ENCODE peak calls at places on chromosomes 1 and 21, in four cellular contexts. M, I, T and E are unnamed samples. For H3K79me2, the result is how much of the 10 kb centered on the place peaks cover.

GRCh38 chr1:205770618-205771017 is 4.7 kb downstream of the RAB29 start:
- DNase-seq in I (no peak), M (no peak), T (no peak), E (no peak)

GRCh38 chr1:92736395-92736794 is 48.5 kb downstream of the EVI5 start:
- DNase-seq in M (peak), T (no peak), I (no peak), E (peak)

GRCh38 chr1:44290250-44291094 is 64.6 kb downstream of the ERI3 start:
- DNase-seq in M (no peak), T (no peak), I (no peak), E (no peak)

GRCh38 chr21:38478782-38479181 is 19.5 kb downstream of the ERG start:
- DNase-seq in I (peak), M (no peak), T (peak), E (no peak)

GRCh38 chr1:218983848-218984247 is 189.8 kb upstream of the LYPLAL1 start:
- DNase-seq in M (no peak), I (no peak), T (no peak), E (peak)

GRCh38 chr1:202888204-202888506 is 794 bp downstream of the RABIF start:
- DNase-seq in T (no peak), M (no peak), I (peak), E (no peak)

GRCh38 chr1:159239551-159240220 is 35.0 kb downstream of the ACKR1 start:
- DNase-seq in M (peak), T (peak), I (no peak), E (peak)

GRCh38 chr1:221284028-221284427 is 404.8 kb downstream of the HLX start:
- DNase-seq in M (peak), T (peak), I (peak), E (peak)

GRCh38 chr1:227343201-227343600 is 24.9 kb upstream of the CDC42BPA start:
- DNase-seq in T (no peak), I (no peak), M (no peak), E (no peak)

GRCh38 chr21:45373991-45374816 is 30.8 kb upstream of the COL18A1 start:
- DNase-seq in I (no peak), M (no peak), T (no peak), E (no peak)

GRCh38 chr1:147292635-147293251 is 50.3 kb downstream of the CHD1L start:
- DNase-seq in T (no peak), M (peak), I (peak), E (no peak)

GRCh38 chr21:25638634-25639166 is 358 bp upstream of the JAM2 start:
- DNase-seq in M (no peak), T (no peak), I (no peak), E (peak)

GRCh38 chr1:203640723-203641523 is 14.3 kb downstream of the ATP2B4 start:
- DNase-seq in I (no peak), T (no peak), M (no peak), E (no peak)

GRCh38 chr21:33041981-33042380 is 16.2 kb downstream of the OLIG2 start:
- DNase-seq in I (peak), M (no peak), T (no peak), E (no peak)

GRCh38 chr1:70608815-70609214 is 197.7 kb downstream of the CTH start:
- DNase-seq in T (no peak), I (no peak), M (no peak), E (no peak)

GRCh38 chr1:218347713-218348627 is 2.8 kb downstream of the TGFB2 start:
- DNase-seq in I (peak), T (no peak), M (peak), E (peak)

DNA sequence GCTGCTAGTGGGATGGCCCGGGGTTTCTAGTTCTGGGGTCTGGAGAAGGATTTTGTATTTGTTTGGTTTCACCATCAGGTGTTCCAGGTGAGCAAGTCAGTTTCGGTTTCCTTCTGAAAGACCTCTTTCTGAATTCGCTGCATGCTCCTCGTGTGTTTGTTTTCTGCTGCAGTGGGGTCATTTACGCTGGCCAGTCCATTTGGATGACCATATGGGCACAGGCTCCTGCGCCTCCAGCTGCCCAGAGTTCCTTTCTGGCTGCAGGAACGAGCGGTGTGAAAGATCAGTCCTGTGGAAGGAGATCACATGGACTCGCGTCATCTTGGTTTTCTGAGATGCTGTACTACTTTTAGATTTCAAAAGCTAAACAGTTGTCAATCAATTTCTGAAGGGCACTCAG is 83.7 kb upstream of the GCLM start:
- DNase-seq in I (no peak), M (no peak), T (peak), E (no peak)
- H2AFZ ChIP-seq in I (no peak), M (no peak), T (peak), E (no peak)

DNA sequence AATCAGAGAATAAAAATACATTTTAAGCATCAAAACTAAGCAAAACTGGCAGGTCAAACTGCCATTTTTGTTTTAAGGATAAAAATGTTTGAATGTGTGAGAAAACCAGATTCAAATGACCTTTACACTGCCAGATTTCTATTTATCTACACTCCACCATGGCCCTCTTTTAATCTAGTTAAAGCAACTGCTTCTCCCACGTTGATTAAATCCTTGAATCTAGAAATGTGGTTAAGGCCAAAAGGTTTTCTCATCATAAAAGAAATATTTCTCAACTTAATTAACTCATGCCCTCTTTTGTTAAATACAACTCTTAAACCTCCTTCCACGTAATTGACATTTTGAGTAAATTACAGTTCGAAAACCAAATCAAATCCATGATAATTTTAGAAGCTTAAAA is 15.0 kb downstream of the EGLN1 start:
- DNase-seq in M (no peak), I (no peak), T (no peak), E (no peak)
- H3K79me2 ChIP-seq in M (half or more), I (half or more), T (half or more), E (half or more)

DNA sequence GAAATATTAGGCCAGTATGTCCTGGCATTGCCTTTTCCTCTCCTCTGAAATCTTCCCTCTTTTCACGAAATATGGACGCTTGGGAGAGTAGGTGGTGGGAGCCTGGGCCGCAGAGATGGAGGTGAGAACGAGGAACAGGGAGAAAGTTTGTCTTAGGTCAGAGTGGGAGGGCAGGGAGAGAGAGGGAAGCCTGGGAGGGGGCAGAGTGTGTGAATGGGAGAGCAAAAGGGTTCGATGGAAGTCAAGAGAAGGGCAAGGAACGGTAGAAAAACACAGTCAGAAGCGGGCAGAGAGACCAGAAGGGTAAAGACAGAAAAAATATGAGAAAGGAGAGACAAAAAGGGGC is 1.2 kb downstream of the TRABD2B start:
- DNase-seq in M (no peak), T (no peak), I (no peak), E (no peak)
- H2AFZ ChIP-seq in M (no peak), T (no peak), I (peak), E (no peak)

GRCh38 chr1:153841463-153841994 is 66.3 kb downstream of the SLC27A3 start:
- DNase-seq in I (peak), M (no peak), T (no peak), E (no peak)
- H3K79me2 ChIP-seq in I (under half), M (under half), T (half or more), E (under half)

GRCh38 chr1:77081834-77082233 is 137.4 kb downstream of the PIGK start:
- DNase-seq in I (no peak), M (no peak), T (no peak), E (no peak)

GRCh38 chr1:77076759-77077158 is 142.5 kb downstream of the PIGK start:
- DNase-seq in I (no peak), M (no peak), T (no peak), E (no peak)
- H2AFZ ChIP-seq in I (no peak), M (no peak), T (no peak), E (no peak)

DNA sequence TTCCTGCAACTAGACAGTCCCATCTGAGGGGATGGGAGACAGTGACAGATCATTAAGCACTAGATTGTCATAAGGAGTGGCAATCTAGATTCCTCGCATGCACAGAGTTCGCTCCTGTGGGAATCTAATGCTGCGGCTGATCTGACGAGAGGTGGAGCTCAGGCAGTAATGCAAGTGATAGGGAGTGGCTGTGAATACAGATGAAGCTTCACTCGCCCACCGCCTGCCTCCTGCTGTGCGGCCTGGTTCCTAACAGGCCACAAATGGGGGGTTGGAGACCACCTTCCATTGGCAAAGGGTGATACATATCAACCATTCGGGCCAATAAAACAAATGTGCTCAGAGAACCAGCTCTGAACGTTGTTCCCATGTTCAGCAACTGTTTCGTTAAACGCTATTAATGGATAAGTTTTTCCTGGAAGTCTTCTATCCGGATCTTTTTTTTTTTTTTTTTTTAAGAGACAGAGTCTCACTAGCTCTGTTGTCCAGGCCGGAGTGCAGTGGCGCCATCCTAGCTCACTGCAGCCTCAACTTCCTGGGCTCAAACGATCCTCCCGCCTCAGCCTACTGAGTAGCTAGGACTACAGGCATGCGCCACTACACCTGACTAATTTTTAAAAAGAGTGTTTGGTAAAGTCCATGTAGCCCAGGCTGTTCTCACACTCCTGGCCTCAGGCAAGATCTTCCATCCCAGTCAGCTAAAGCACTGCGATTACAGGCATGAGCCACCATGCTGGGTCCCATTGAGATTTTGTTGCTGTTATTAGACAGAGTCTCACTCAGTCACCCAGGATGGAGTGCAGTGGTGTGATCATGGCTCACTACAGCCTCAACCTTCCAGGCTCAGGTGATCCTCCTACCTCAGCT is 8.7 kb upstream of the RSRP1 start:
- DNase-seq in T (no peak), M (no peak), I (no peak), E (no peak)
- H3K79me2 ChIP-seq in T (under half), M (under half), I (under half), E (under half)

DNA sequence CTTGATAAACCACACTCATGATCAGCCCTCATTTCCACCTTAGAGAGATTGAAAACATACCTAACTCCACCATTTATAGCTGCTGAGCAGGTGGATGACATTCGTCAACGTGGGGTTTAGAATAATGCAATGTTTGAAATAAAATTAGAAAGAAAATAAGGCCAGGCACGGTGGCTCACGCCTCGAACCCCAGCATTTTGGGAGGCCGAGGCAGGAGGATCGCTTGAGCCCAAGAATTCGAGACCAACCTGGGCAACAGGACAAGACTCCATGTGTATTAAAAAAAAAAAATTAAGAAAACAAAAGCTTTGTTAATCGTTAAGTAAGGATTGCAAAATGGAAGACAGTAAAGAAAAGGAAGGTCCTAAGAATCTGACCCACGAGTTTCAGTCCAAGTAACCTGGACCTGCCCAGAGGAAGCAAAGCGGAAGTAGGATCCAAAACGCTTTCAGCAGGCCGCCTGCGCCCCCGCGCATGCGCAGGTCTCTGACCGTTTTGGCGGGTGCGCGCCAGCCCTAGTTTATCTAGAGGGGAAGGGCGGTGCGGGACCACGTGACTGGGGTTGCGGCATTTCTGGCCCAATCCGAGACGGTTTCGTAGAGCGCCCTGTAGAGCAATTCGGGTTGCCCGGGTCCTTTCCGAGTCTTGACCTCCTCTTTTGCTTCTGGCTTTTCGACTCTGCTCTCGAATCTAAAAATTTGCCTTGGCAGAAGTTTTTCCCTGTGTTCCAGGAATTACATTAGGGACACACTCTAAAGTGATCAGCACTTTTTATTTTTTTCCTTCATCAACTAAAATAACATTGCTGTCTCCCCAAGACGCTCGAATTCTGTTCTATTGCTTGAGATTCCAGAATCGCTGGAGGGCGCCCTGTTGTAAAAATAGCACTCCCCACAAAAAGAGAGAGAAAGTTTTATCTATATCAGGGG is 22.5 kb downstream of the ANP32E start:
- DNase-seq in M (peak), I (peak), T (peak), E (peak)
- H2AFZ ChIP-seq in M (peak), I (peak), T (peak), E (peak)

DNA sequence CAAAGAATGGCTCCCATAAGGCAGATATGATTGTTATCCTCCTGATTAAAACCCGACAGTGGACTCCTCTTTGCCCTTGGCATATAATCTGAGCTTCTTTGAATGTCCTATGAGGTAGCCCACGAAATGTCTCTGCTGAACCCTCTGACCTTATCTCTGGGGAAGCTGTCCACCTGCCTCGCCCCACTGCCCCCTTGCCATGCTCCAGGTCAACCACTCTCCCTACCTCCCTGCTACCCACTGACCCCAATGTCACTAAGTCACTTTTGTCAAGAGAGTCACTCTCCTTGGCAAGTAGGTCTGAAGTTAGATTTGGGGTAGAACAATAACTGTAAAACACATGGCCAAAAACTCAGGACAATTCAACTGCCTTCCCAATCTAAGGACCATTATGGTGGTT is 54.5 kb downstream of the UTP25 start:
- DNase-seq in M (peak), I (no peak), T (no peak), E (no peak)
- H3K79me2 ChIP-seq in M (under half), I (under half), T (under half), E (under half)

GRCh38 chr1:90494748-90495282 is 222.3 kb downstream of the BARHL2 start:
- DNase-seq in M (no peak), I (no peak), T (no peak), E (no peak)
- H2AFZ ChIP-seq in M (no peak), I (no peak), T (no peak), E (no peak)